ENCODE peak calls at places on chromosomes 4 and X, in five cellular contexts. C, J, N, P and M are unnamed samples.

GRCh38 chrX:13376857-13377441 is 57.1 kb upstream of the ATXN3L start:
- DNase-seq in P (peak; percentile 79), J (no peak), N (no peak), C (peak; percentile 98), M (peak; percentile 64)

GRCh38 chrX:103584606-103585005 is 709 bp upstream of the TCEAL4 start:
- DNase-seq in N (no peak), J (no peak), P (no peak), C (no peak), M (no peak)

GRCh38 chr4:176156656-176157055 is 38.7 kb downstream of the SPATA4 start:
- DNase-seq in P (no peak), J (no peak), C (peak; percentile 79), N (no peak), M (no peak)

GRCh38 chrX:129233791-129234190 is 289.5 kb downstream of the SMARCA1 start:
- DNase-seq in J (no peak), N (no peak), P (no peak), C (no peak), M (no peak)

GRCh38 chrX:128897611-128898010 is 625.7 kb downstream of the SMARCA1 start:
- DNase-seq in J (no peak), P (no peak), C (no peak), N (no peak), M (no peak)

GRCh38 chrX:17192111-17192510 is 182.9 kb upstream of the NHS start:
- DNase-seq in N (no peak), J (no peak), C (no peak), P (no peak), M (no peak)

GRCh38 chr4:75644095-75644494 is 13.8 kb upstream of the CDKL2 start:
- DNase-seq in N (no peak), C (no peak), J (no peak), P (no peak), M (no peak)

GRCh38 chr4:139229534-139230039 is 50.4 kb downstream of the MGARP start:
- DNase-seq in J (peak; percentile 71), N (no peak), C (peak; percentile 37), P (peak; percentile 58), M (peak; percentile 21)

GRCh38 chr4:146482788-146483187 is 39.0 kb downstream of the SLC10A7 start:
- DNase-seq in J (no peak), N (no peak), P (no peak), C (no peak), M (no peak)

GRCh38 chr4:142264961-142265360 is 581.1 kb downstream of the INPP4B start:
- DNase-seq in P (peak; percentile 53), C (no peak), N (no peak), J (no peak), M (no peak)

GRCh38 chr4:87758278-87758677 is 41.1 kb upstream of the IBSP start:
- DNase-seq in J (no peak), C (no peak), N (no peak), P (no peak), M (no peak)

GRCh38 chrX:9899640-9900075 is 67.5 kb upstream of the CLDN34 start:
- DNase-seq in C (peak; percentile 35), J (no peak), P (peak; percentile 71), N (no peak), M (no peak)

GRCh38 chr4:94811653-94812052 is 53.9 kb downstream of the BMPR1B start:
- DNase-seq in N (no peak), J (no peak), C (no peak), P (no peak), M (no peak)

GRCh38 chrX:8190341-8190830 is 19.3 kb upstream of the VCX2 start:
- DNase-seq in N (no peak), J (no peak), C (no peak), P (no peak), M (peak; percentile 72)

GRCh38 chrX:13569479-13570244 is at the start of gene EGFL6:
- DNase-seq in J (no peak), P (no peak), N (no peak), C (no peak), M (no peak)

GRCh38 chrX:38561951-38562719 is 793 bp downstream of the TSPAN7 start:
- DNase-seq in J (no peak), P (no peak), N (no peak), C (no peak), M (no peak)

GRCh38 chr4:162497564-162498167 is 333.9 kb upstream of the FSTL5 start:
- DNase-seq in P (peak; percentile 21), N (no peak), J (peak; percentile 14), C (peak; percentile 11), M (no peak)

GRCh38 chr4:80409798-80410197 is 74.3 kb downstream of the CFAP299 start:
- DNase-seq in N (no peak), J (no peak), C (no peak), P (no peak), M (no peak)

GRCh38 chrX:19863237-19864223 is 23.9 kb downstream of the SH3KBP1 start:
- DNase-seq in N (no peak), J (no peak), C (no peak), P (no peak), M (no peak)

GRCh38 chr4:163165217-163166017 is 1.3 kb downstream of the NAF1 start:
- DNase-seq in P (peak; percentile 8), J (no peak), C (no peak), N (no peak), M (no peak)

GRCh38 chr4:75848891-75849290 is 53.4 kb downstream of the PPEF2 start:
- DNase-seq in J (no peak), N (no peak), P (peak; percentile 77), C (no peak), M (peak; percentile 14)

GRCh38 chr4:74539043-74539790 is 94.3 kb downstream of the AREG start:
- DNase-seq in P (no peak), J (no peak), C (no peak), N (no peak), M (no peak)

GRCh38 chrX:150212672-150213480 is 150.2 kb upstream of the MAMLD1 start:
- DNase-seq in P (no peak), C (no peak), N (no peak), J (no peak), M (no peak)

GRCh38 chr4:145716200-145716599 is 36.3 kb downstream of the C4orf51 start:
- DNase-seq in J (no peak), N (no peak), P (peak; percentile 40), C (no peak), M (no peak)

GRCh38 chrX:122113376-122113775 is 1066.0 kb downstream of the GLUD2 start:
- DNase-seq in J (no peak), P (no peak), C (no peak), N (no peak), M (no peak)

GRCh38 chr4:138438608-138439007 is 196.5 kb upstream of the SLC7A11 start:
- DNase-seq in P (peak; percentile 40), C (no peak), N (no peak), J (no peak), M (no peak)

GRCh38 chr4:131499139-131499873 is 1649.8 kb upstream of the PCDH10 start:
- DNase-seq in C (peak; percentile 56), P (peak; percentile 31), N (no peak), J (peak; percentile 37), M (peak; percentile 52)

GRCh38 chrX:63961964-63962363 is 176.9 kb upstream of the ARHGEF9 start:
- DNase-seq in C (no peak), J (no peak), N (no peak), P (no peak), M (no peak)